ENCODE peak calls at places on chromosomes 7 and 10, in five cellular contexts. L, C, K, D and B are unnamed samples.

GRCh38 chr7:128270799-128271411 is 29.8 kb downstream of the LEP start:
- DNase-seq in L (no peak), C (no peak), K (peak), D (no peak), B (no peak)

GRCh38 chr10:97584798-97585438 is 729 bp downstream of the HOGA1 start:
- DNase-seq in L (no peak), C (no peak), K (no peak), D (no peak), B (no peak)

GRCh38 chr7:104972510-104972909 is 41.5 kb upstream of the KMT2E start:
- DNase-seq in L (no peak), C (peak), K (no peak), D (peak), B (peak)

GRCh38 chr10:119450606-119451304 is 91.8 kb downstream of the RGS10 start:
- DNase-seq in L (peak), C (peak), K (no peak), D (no peak), B (no peak)

GRCh38 chr10:878333-878753 is 53.2 kb downstream of the LARP4B start:
- DNase-seq in L (no peak), C (no peak), K (no peak), D (no peak), B (peak)

GRCh38 chr7:44975331-44976039 is 3.3 kb downstream of the MYO1G start:
- DNase-seq in L (no peak), C (no peak), K (no peak), D (no peak), B (no peak)

GRCh38 chr10:102917962-102918816 is at the start of gene CNNM2:
- DNase-seq in L (peak), C (peak), K (peak), D (peak), B (peak)

GRCh38 chr10:6464862-6465430 is 115.1 kb downstream of the PRKCQ start:
- DNase-seq in L (no peak), C (no peak), K (no peak), D (no peak), B (no peak)

GRCh38 chr7:50653997-50654425 is 88.8 kb upstream of the DDC start:
- DNase-seq in L (no peak), C (peak), K (no peak), D (peak), B (peak)

GRCh38 chr10:31620236-31621151 is 301.5 kb downstream of the ZEB1 start:
- DNase-seq in L (peak), C (peak), K (peak), D (peak), B (peak)

GRCh38 chr7:142884285-142884637 is 1.3 kb downstream of the TRPV6 start:
- DNase-seq in L (no peak), C (no peak), K (no peak), D (no peak), B (no peak)

GRCh38 chr10:72308320-72308987 is 34.7 kb downstream of the DDIT4 start:
- DNase-seq in L (no peak), C (peak), K (no peak), D (peak), B (peak)

GRCh38 chr7:43558071-43558470 is 24.8 kb upstream of the STK17A start:
- DNase-seq in L (no peak), C (no peak), K (no peak), D (no peak), B (no peak)

GRCh38 chr10:69483988-69484387 is 32.7 kb downstream of the TSPAN15 start:
- DNase-seq in L (no peak), C (peak), K (no peak), D (no peak), B (no peak)

GRCh38 chr7:29835718-29836117 is 29.4 kb downstream of the WIPF3 start:
- DNase-seq in L (no peak), C (no peak), K (no peak), D (no peak), B (no peak)

GRCh38 chr7:105013818-105014724 is at the start of gene KMT2E:
- DNase-seq in L (peak), C (peak), K (peak), D (peak), B (peak)

GRCh38 chr7:105012503-105013282 is 1.3 kb upstream of the KMT2E start:
- DNase-seq in L (peak), C (peak), K (peak), D (peak), B (peak)

GRCh38 chr7:47488969-47489342 is 93.0 kb downstream of the TNS3 start:
- DNase-seq in L (no peak), C (no peak), K (peak), D (no peak), B (no peak)

GRCh38 chr10:69567920-69568319 is 5.3 kb downstream of the NEUROG3 start:
- DNase-seq in L (no peak), C (peak), K (peak), D (peak), B (peak)

GRCh38 chr10:22159979-22160378 is 57.8 kb downstream of the EBLN1 start:
- DNase-seq in L (no peak), C (no peak), K (no peak), D (no peak), B (no peak)

GRCh38 chr10:73251683-73252444 is 580 bp downstream of the MRPS16 start:
- DNase-seq in L (peak), C (peak), K (peak), D (no peak), B (no peak)

GRCh38 chr7:26567263-26567662 is 275.6 kb downstream of the SNX10 start:
- DNase-seq in L (no peak), C (no peak), K (peak), D (no peak), B (no peak)

GRCh38 chr7:159033956-159034938 is 110.4 kb downstream of the VIPR2 start:
- DNase-seq in L (no peak), C (no peak), K (no peak), D (no peak), B (no peak)

GRCh38 chr10:22615819-22616499 is 98.4 kb downstream of the PIP4K2A start:
- DNase-seq in L (peak), C (peak), K (no peak), D (no peak), B (no peak)

GRCh38 chr10:84766923-84767322 is 438.5 kb downstream of the CCSER2 start:
- DNase-seq in L (no peak), C (no peak), K (no peak), D (no peak), B (no peak)

GRCh38 chr7:47327698-47328391 is 254.1 kb downstream of the TNS3 start:
- DNase-seq in L (peak), C (peak), K (peak), D (peak), B (peak)

GRCh38 chr10:63166742-63167258 is 33.7 kb downstream of the NRBF2 start:
- DNase-seq in L (no peak), C (peak), K (peak), D (peak), B (peak)

GRCh38 chr10:46534828-46535524 is 21.5 kb downstream of the GPRIN2 start:
- DNase-seq in L (peak), C (no peak), K (no peak), D (no peak), B (no peak)
- TF ChIP-seq CTCF in L (no peak), C (no peak), K (no peak), D (no peak), B (no peak)

GRCh38 chr7:90596745-90597526 is 815 bp downstream of the CDK14 start:
- DNase-seq in L (no peak), C (peak), K (peak), D (peak), B (peak)

GRCh38 chr7:90595341-90595800 is 750 bp upstream of the CDK14 start:
- DNase-seq in L (no peak), C (no peak), K (peak), D (peak), B (peak)

GRCh38 chr7:90595801-90596683 is at the start of gene CDK14:
- DNase-seq in L (peak), C (peak), K (peak), D (peak), B (peak)

GRCh38 chr7:90593205-90593604 is 2.9 kb upstream of the CDK14 start:
- DNase-seq in L (no peak), C (peak), K (no peak), D (no peak), B (peak)

DNA sequence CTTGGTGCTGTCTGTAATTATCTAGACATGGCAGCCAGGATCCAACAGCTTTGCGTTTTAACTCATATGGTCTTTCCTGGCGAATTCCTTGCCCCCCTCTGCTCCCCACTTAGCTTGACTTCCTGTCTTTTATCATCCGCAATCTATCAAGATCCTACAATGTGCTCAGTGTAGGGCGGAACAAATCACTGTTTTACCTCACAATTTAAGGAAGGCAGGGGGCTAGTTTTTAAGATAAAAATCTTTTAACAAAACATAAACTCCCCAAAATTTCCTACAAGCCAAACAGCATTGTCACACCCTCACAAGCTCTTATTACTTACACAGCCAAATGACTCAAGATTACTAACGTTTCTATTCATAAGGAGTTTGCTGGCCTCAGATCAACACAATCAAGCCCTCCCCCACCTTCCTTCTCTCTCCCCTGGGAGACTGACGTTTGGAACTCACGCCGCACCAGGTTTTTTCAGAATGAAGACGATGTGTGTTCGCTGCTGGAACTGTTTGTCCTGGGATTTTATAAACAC is 1.3 kb upstream of the CDK14 start:
- DNase-seq in L (no peak), C (peak), K (peak), D (peak), B (peak)
- H3K4me3 ChIP-seq in L (peak), C (peak), K (peak), D (peak), B (peak)

GRCh38 chr7:131106681-131107342 is 220.9 kb upstream of the MKLN1 start:
- DNase-seq in L (peak), C (no peak), K (peak), D (no peak), B (peak)
- TF ChIP-seq CTCF in L (no peak), C (no peak), K (no peak), D (no peak), B (no peak)

GRCh38 chr10:24118246-24118645 is 90.7 kb upstream of the KIAA1217 start:
- DNase-seq in L (no peak), C (no peak), K (peak), D (no peak), B (peak)
- H3K4me3 ChIP-seq in L (peak), C (no peak), K (peak), D (no peak), B (no peak)

DNA sequence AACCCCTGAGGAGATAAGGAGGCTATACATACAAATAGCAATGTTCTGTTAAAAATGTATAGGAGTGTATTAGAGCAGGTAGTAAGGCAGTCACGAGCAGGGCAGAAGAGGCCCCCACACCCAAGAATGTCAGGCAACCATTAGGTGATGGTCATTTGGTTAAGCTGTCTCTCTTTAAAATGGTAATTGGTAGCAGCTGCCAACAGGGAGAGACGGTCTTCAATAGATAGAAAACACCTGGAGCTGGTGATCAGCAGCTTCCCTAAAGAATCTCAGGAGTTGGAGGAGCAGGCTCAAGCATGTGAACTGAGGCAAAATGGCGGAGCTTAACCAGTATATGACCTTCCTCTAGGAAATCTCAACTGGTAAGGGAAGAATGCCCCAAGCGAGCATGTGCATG is 26.4 kb upstream of the HTR5A start:
- DNase-seq in L (no peak), C (no peak), K (peak), D (no peak), B (no peak)
- TF ChIP-seq CTCF in L (no peak), C (no peak), K (no peak), D (no peak), B (no peak)

DNA sequence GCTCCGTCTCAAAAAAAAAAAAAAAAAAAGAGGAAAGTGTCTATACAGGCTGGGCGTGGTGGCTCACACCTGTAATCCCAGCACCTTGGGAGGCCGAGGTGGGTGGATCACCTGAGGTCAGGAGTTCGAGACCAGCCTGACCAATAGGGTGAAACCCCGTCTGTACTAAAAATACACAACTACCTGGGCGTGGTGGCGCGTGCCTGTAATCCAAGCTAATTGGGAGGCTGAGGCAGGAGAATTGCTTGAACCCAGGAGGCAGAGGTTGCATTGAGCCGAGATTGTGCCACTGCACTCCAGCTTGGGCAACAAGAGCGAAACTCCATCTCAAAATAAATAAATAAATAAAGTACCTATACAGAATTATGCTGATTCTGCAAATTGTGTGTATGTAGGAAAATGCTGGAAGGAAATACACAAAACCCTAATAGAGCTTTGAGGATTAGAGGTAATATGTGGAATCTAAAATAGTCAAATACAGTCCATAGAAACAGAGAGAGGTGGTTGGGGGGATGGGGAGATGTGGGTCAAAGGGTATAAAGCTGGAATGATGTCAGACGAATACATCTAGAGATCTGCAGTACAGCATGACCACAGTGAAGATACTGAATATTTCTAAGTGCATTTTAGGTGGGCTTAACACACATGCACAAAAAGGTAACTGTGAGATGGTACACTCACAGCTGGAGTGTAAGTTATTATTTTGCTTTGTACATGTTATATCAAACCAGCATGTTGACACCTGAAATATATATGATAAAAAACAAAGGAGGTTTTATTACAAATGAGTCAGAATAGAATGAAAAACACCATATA is 174.5 kb upstream of the KLF14 start:
- DNase-seq in L (no peak), C (peak), K (no peak), D (no peak), B (no peak)
- H3K4me3 ChIP-seq in L (no peak), C (no peak), K (no peak), D (peak), B (no peak)

GRCh38 chr7:48708635-48709034 is 215.7 kb upstream of the CDC14C start:
- DNase-seq in L (no peak), C (no peak), K (peak), D (peak), B (no peak)

DNA sequence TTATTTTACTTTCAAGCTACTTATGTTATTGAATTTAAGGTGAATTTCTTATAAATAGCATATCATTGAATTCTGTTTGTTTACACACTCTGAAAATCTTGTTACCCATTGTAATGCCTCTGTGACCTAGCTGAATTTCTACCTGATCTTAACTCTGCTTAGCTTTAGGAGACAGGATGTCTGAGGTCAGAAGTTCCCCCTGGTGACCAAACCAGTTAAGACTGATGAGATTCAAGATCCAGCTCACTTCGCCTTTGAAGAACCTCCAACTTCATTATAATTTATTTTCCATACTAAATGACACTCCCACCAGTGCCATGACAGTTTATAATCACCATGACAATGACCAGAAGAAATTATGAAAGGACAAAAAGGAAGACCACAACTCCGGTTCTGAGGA is 213.4 kb upstream of the CDC14C start:
- DNase-seq in L (no peak), C (no peak), K (peak), D (no peak), B (no peak)
- TF ChIP-seq CTCF in L (no peak), C (no peak), K (peak), D (no peak), B (no peak)

GRCh38 chr10:87927091-87927490 is 63.7 kb downstream of the PTEN start:
- DNase-seq in L (no peak), C (peak), K (no peak), D (peak), B (peak)

GRCh38 chr10:87930141-87930540 is 66.7 kb downstream of the PTEN start:
- DNase-seq in L (no peak), C (no peak), K (no peak), D (no peak), B (no peak)

GRCh38 chr10:87931836-87932230 is 68.4 kb downstream of the PTEN start:
- DNase-seq in L (no peak), C (peak), K (no peak), D (no peak), B (no peak)

GRCh38 chr10:87928996-87929395 is 65.6 kb downstream of the PTEN start:
- DNase-seq in L (no peak), C (no peak), K (no peak), D (no peak), B (no peak)

DNA sequence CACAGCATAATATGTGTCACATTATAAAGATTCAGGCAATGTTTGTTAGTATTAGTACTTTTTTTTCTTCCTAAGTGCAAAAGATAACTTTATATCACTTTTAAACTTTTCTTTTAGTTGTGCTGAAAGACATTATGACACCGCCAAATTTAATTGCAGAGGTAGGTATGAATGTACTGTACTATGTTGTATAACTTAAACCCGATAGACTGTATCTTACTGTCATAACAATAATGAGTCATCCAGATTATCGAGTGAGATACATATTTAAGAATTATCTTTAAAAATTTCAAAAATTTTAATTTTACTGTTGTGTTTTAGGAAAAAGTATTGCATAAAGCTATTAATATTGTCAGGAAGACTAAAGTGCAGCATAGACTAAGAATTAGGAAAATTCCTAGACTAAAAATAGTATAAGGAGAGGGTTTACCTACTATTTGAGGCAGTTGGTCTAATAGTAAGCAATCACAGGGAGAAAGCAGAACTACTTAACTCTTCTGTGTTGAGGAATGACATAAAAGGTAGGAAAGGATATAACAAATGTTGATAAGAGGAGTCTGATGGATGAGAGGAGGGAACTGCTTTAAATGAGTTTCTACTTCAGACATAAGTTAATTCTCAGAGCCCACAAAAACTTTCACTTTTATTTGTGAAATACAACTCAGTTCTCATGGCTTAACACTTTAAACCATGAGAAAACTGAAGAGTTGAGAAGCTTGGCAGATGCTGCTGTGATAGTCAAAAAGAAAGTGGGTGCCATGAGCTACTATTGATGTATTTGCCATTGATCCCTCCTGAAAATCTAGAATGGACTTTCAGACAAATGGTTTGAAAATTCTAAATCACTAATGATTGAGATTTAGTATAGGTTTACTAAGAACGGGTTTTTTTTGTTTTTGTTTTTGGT is 67.8 kb downstream of the PTEN start:
- DNase-seq in L (no peak), C (no peak), K (no peak), D (no peak), B (no peak)
- H3K4me3 ChIP-seq in L (no peak), C (no peak), K (no peak), D (no peak), B (no peak)

GRCh38 chr7:87797395-87797794 is 78.8 kb downstream of the SLC25A40 start:
- DNase-seq in L (no peak), C (no peak), K (no peak), D (no peak), B (no peak)

GRCh38 chr7:87797798-87798403 is 78.3 kb downstream of the SLC25A40 start:
- DNase-seq in L (no peak), C (peak), K (peak), D (peak), B (peak)
- TF ChIP-seq CTCF in L (peak), C (peak), K (peak), D (peak), B (peak)

GRCh38 chr7:140656548-140657515 is 15.9 kb upstream of the ADCK2 start:
- DNase-seq in L (peak), C (peak), K (no peak), D (peak), B (peak)
- H3K4me3 ChIP-seq in L (peak), C (peak), K (no peak), D (no peak), B (peak)